ENCODE peak calls at places on chromosomes 16 and 17, in eight cellular contexts. Y is activated naive CD4-positive, alpha-beta T cell treated with Interleukin-2 at 50 U/mL for 16 hours; F is IMR-90; B is HT1080; I is ureter; A is head of caudate nucleus; M is naive thymus-derived CD8-positive, alpha-beta T cell; N is activated naive CD8-positive, alpha-beta T cell treated with anti-CD3 and anti-CD28 coated beads for 36 hours. X is an unnamed sample.

GRCh38 chr16:85774811-85775210 is 23.9 kb upstream of the C16orf74 start:
- DNase-seq in N (no peak), B (no peak), A (no peak), M (no peak), Y (no peak), F (no peak), I (no peak), X (no peak)

GRCh38 chr17:78130080-78130438 is 512 bp upstream of the TMC8 start:
- DNase-seq in B (no peak), M (no peak), N (no peak), A (no peak), I (no peak), F (no peak), Y (no peak), X (no peak)

GRCh38 chr17:30035369-30035768 is 81.2 kb upstream of the NSRP1 start:
- DNase-seq in A (no peak), F (no peak), N (no peak), Y (no peak), M (no peak), I (no peak), B (no peak), X (no peak)

GRCh38 chr16:73040735-73041402 is 7.1 kb downstream of the ZFHX3 start:
- DNase-seq in Y (no peak), I (no peak), B (no peak), N (no peak), A (no peak), M (no peak), F (no peak), X (no peak)

GRCh38 chr17:14301761-14302401 is 1.0 kb downstream of the HS3ST3B1 start:
- DNase-seq in I (no peak), F (peak), Y (peak), B (peak), M (peak), A (no peak), N (peak), X (no peak)

GRCh38 chr16:47461598-47462266 is 601 bp downstream of the PHKB start:
- DNase-seq in A (peak), M (no peak), Y (peak), N (no peak), F (peak), I (no peak), B (peak), X (no peak)

GRCh38 chr16:56732832-56733231 is 2.9 kb downstream of the NUP93 start:
- DNase-seq in A (no peak), M (no peak), B (no peak), I (no peak), N (peak), Y (peak), F (no peak), X (no peak)

GRCh38 chr16:635573-636205 is 416 bp downstream of the METTL26 start:
- DNase-seq in F (no peak), N (peak), M (no peak), Y (peak), B (no peak), A (no peak), I (no peak), X (no peak)

GRCh38 chr16:85010931-85011845 is at the start of gene ZDHHC7:
- DNase-seq in F (peak), B (peak), Y (peak), A (peak), N (peak), I (peak), M (peak), X (peak)

GRCh38 chr17:21280081-21280518 is 4.4 kb upstream of the MAP2K3 start:
- DNase-seq in I (peak), A (peak), Y (peak), N (peak), M (peak), B (peak), F (peak), X (peak)

GRCh38 chr16:75614247-75614897 is 8.7 kb downstream of the ADAT1 start:
- DNase-seq in M (no peak), N (no peak), B (peak), Y (no peak), A (no peak), I (no peak), F (peak), X (no peak)

GRCh38 chr16:85847036-85847435 is 47.5 kb downstream of the COX4I1 start:
- DNase-seq in A (peak), B (no peak), M (no peak), N (no peak), F (no peak), I (no peak), Y (no peak), X (no peak)

GRCh38 chr17:65220732-65221131 is 83.6 kb downstream of the RGS9 start:
- DNase-seq in B (peak), Y (no peak), A (no peak), I (no peak), F (no peak), N (no peak), M (no peak), X (no peak)

GRCh38 chr17:72409405-72410002 is 288.7 kb downstream of the SOX9 start:
- DNase-seq in B (no peak), F (no peak), M (no peak), Y (no peak), N (no peak), I (no peak), A (no peak), X (no peak)

GRCh38 chr17:57107498-57108101 is 22.6 kb downstream of the AKAP1 start:
- DNase-seq in F (peak), A (no peak), I (no peak), N (no peak), Y (no peak), M (no peak), B (peak), X (no peak)

GRCh38 chr16:24273511-24273910 is 17.4 kb downstream of the CACNG3 start:
- DNase-seq in I (no peak), B (peak), M (no peak), A (no peak), Y (no peak), F (peak), N (no peak), X (no peak)

GRCh38 chr16:75761111-75761510 is 34.8 kb upstream of the CPHXL start:
- DNase-seq in M (no peak), N (no peak), A (no peak), B (peak), I (no peak), Y (no peak), F (peak), X (no peak)

GRCh38 chr17:58278661-58279015 is 2.1 kb downstream of the MPO start:
- DNase-seq in N (no peak), Y (no peak), F (no peak), I (no peak), B (no peak), A (no peak), M (no peak), X (no peak)

GRCh38 chr17:54013117-54013516 is 190.4 kb downstream of the KIF2B start:
- DNase-seq in Y (no peak), N (no peak), I (no peak), M (no peak), F (no peak), A (no peak), B (no peak), X (peak)

GRCh38 chr17:73743802-73744201 is 99.6 kb upstream of the SDK2 start:
- DNase-seq in F (no peak), M (no peak), I (no peak), Y (no peak), B (no peak), N (no peak), A (no peak), X (peak)

GRCh38 chr17:57553525-57553924 is 191.6 kb downstream of the CCDC182 start:
- DNase-seq in M (no peak), B (peak), I (no peak), F (peak), N (no peak), A (no peak), Y (no peak), X (no peak)

GRCh38 chr17:45789874-45790273 is 5.8 kb downstream of the CRHR1 start:
- DNase-seq in B (no peak), A (no peak), Y (no peak), N (no peak), M (no peak), F (no peak), I (no peak), X (peak)

GRCh38 chr16:29804455-29805231 is 1.7 kb upstream of the MAZ start:
- DNase-seq in Y (no peak), N (no peak), F (no peak), I (peak), A (peak), B (no peak), M (no peak), X (peak)

GRCh38 chr17:15999974-16000827 is 577 bp downstream of the TTC19 start:
- DNase-seq in B (no peak), M (no peak), A (peak), F (peak), Y (no peak), N (no peak), I (peak), X (no peak)

GRCh38 chr16:25888873-25889272 is 197.1 kb downstream of the HS3ST4 start:
- DNase-seq in M (no peak), F (no peak), A (no peak), N (no peak), B (no peak), Y (no peak), I (no peak), X (no peak)

GRCh38 chr16:11168386-11169065 is 87.5 kb downstream of the SOCS1 start:
- DNase-seq in F (peak), N (no peak), I (no peak), B (no peak), Y (no peak), M (no peak), A (no peak), X (peak)

GRCh38 chr16:67966549-67967182 is 1.8 kb downstream of the SLC12A4 start:
- DNase-seq in M (no peak), A (no peak), F (no peak), N (no peak), B (peak), Y (no peak), I (peak), X (no peak)

GRCh38 chr16:69934044-69934443 is 17.1 kb upstream of the CLEC18A start:
- DNase-seq in B (no peak), A (no peak), M (no peak), Y (no peak), F (no peak), N (no peak), I (no peak), X (no peak)

GRCh38 chr17:49845210-49845782 is 2.6 kb downstream of the TAC4 start:
- DNase-seq in M (no peak), Y (no peak), A (peak), F (no peak), I (peak), N (no peak), B (no peak), X (no peak)

GRCh38 chr17:30520882-30521281 is 43.7 kb downstream of the GOSR1 start:
- DNase-seq in M (no peak), F (no peak), I (no peak), Y (no peak), B (no peak), N (no peak), A (no peak), X (no peak)

GRCh38 chr16:17423195-17423594 is 47.6 kb downstream of the XYLT1 start:
- DNase-seq in B (no peak), M (no peak), F (no peak), I (no peak), A (no peak), Y (no peak), N (no peak), X (no peak)

GRCh38 chr16:1832831-1833454 is 5.9 kb downstream of the FAHD1 start:
- DNase-seq in N (no peak), Y (no peak), F (no peak), M (no peak), A (no peak), B (no peak), I (no peak), X (no peak)